ENCODE peak calls at places on chromosome 1, in seven cellular contexts. J is gastrocnemius medialis, I is DND-41, A is AG10803, V is AG04449, L is heart left ventricle, N is upper lobe of left lung. B is an unnamed sample.

GRCh38 chr1:48777219-48777895 is 666 bp upstream of the BEND5 start:
- DNase-seq in L (no peak), N (peak), I (peak), V (no peak), J (no peak), A (no peak), B (no peak)

GRCh38 chr1:200233393-200233792 is 176.4 kb downstream of the ZNF281 start:
- DNase-seq in J (no peak), V (peak), I (no peak), L (no peak), A (peak), N (no peak), B (no peak)

GRCh38 chr1:109704173-109704572 is 7.9 kb upstream of the GSTM5 start:
- DNase-seq in I (no peak), J (no peak), N (no peak), L (no peak), A (no peak), V (no peak), B (peak)

GRCh38 chr1:167720965-167721616 is 691 bp upstream of the MPZL1 start:
- DNase-seq in V (no peak), A (peak), I (no peak), N (no peak), J (no peak), L (peak), B (peak)

GRCh38 chr1:201946224-201946908 is at the start of gene LMOD1:
- DNase-seq in J (peak), I (no peak), L (peak), V (peak), N (peak), A (peak), B (no peak)

GRCh38 chr1:18765725-18766124 is 93.7 kb downstream of the TAS1R2 start:
- DNase-seq in V (no peak), I (no peak), A (no peak), N (no peak), J (no peak), L (no peak), B (no peak)

GRCh38 chr1:36203554-36204346 is 20.5 kb upstream of the THRAP3 start:
- DNase-seq in I (no peak), N (no peak), J (peak), L (peak), A (peak), V (no peak), B (no peak)

GRCh38 chr1:77401384-77401783 is 119.6 kb downstream of the AK5 start:
- DNase-seq in V (no peak), I (no peak), J (no peak), A (no peak), N (no peak), L (no peak), B (no peak)

GRCh38 chr1:223700942-223701637 is 11.2 kb upstream of the CAPN2 start:
- DNase-seq in A (peak), L (no peak), I (no peak), J (no peak), N (peak), V (peak), B (no peak)

GRCh38 chr1:18893120-18893519 is 9.2 kb downstream of the ALDH4A1 start:
- DNase-seq in N (no peak), A (peak), L (no peak), V (no peak), J (no peak), I (no peak), B (no peak)

DNA sequence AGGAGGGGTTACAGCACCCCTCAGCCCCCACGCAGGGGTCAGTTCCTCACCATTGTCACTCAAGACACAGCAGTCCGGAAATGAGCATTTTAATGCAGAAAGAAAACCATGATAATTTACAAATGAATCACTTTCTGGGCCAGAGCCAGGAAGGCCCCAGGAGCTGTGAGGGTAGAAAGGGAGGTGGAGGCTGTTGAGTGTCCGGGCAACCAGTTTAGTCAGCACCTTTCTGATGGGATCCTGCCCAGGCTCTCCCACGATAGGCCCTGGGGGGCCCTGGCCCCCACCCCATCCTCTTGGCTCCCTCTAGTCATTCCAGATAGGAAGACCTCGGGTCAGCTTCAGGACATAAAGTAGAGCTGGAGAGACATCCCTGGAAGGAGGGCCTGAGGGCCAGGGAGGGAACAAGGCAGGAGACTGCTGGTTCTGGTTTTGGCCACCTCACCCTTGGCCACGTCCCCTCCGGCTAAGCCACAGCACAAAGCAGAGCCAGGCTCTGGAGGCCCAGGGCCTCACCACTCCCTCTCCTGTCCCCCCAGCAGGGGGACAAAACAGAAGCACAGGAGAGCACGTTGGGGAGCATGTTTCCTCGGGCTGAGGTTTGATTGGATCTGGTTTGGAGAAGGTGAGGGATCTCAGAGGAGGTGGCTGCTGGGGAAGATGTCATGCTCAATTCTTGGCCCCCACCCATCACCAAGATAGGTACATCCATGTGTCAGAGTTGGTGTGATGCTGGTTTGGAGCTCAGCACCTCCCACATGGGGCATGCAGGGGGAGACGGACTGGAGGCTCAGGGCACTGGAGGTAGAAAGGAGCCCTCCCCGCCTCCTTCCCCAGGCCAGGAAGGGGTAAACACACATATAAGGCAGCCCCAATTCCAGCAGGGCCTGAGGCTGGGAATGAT is 20.6 kb downstream of the ETNK2 start:
- DNase-seq in I (no peak), J (no peak), A (peak), N (peak), L (no peak), V (peak), B (no peak)
- TF ChIP-seq CTCF in I (no peak), J (no peak), A (peak), N (no peak), L (no peak), V (no peak), B (no peak)

GRCh38 chr1:43147625-43148319 is 24.3 kb downstream of the EBNA1BP2 start:
- DNase-seq in N (peak), A (peak), J (no peak), I (no peak), V (no peak), L (peak), B (no peak)
- H3K4me3 ChIP-seq in N (peak), A (peak), J (peak), I (no peak), V (peak), L (peak), B (no peak)

GRCh38 chr1:56148466-56149193 is 430.7 kb downstream of the PLPP3 start:
- DNase-seq in A (no peak), V (no peak), J (no peak), N (no peak), L (no peak), I (no peak), B (no peak)
- TF ChIP-seq CTCF in A (no peak), V (no peak), J (no peak), N (no peak), L (peak), I (peak), B (no peak)

GRCh38 chr1:26046313-26047031 is 554 bp upstream of the SLC30A2 start:
- DNase-seq in J (peak), N (no peak), I (no peak), L (no peak), V (no peak), A (no peak), B (no peak)

GRCh38 chr1:26044414-26044813 is 1.5 kb downstream of the SLC30A2 start:
- DNase-seq in I (no peak), A (no peak), J (no peak), N (no peak), L (no peak), V (no peak), B (no peak)

GRCh38 chr1:26047278-26047874 is 1.5 kb upstream of the SLC30A2 start:
- DNase-seq in I (no peak), V (no peak), J (no peak), L (no peak), N (no peak), A (no peak), B (no peak)

GRCh38 chr1:26044971-26045711 is 777 bp downstream of the SLC30A2 start:
- DNase-seq in L (peak), A (no peak), J (no peak), N (peak), I (no peak), V (no peak), B (no peak)

DNA sequence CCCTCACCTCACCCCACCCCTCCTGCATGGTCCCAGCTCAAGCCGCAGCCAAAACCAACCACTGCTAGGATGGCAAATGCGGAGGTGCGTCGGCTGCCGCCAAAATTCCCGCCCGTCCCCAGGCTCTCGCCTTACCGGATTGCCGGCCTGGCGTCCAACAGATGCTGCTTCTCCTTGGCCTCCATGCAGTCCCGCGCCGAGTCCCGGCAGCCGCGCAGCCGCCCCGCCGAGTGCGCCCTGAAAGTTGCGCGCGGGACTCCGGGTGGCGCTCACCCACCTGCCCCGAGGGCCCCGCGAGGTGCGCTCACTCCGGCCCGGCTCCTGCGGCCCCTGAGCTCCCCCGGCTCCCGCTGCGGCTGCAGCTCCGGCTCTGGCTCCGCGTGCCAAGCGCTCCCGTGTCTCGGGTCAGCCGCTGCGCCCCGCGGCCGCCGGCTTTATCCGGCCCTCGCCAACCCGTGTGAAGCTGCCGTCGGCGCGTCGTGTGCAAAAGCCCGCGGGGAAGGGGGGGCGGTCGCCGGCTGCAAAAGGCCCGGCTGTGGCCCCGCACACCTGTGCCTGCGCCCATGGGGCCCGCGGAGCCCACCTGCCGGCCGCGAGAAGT is at the start of gene SLC30A2:
- DNase-seq in I (no peak), N (peak), A (no peak), V (no peak), J (no peak), L (no peak), B (no peak)
- H3K4me3 ChIP-seq in I (no peak), N (peak), A (no peak), V (no peak), J (peak), L (peak), B (no peak)

GRCh38 chr1:37948841-37949240 is 2.0 kb upstream of the INPP5B start:
- DNase-seq in N (no peak), V (no peak), L (no peak), A (no peak), I (no peak), J (no peak), B (peak)

GRCh38 chr1:37945743-37946702 is 830 bp downstream of the INPP5B start:
- DNase-seq in A (peak), L (peak), I (no peak), N (peak), J (peak), V (peak), B (no peak)

GRCh38 chr1:37947364-37947763 is 511 bp upstream of the INPP5B start:
- DNase-seq in J (no peak), L (no peak), V (no peak), I (no peak), N (no peak), A (no peak), B (peak)

GRCh38 chr1:37948160-37948559 is 1.3 kb upstream of the INPP5B start:
- DNase-seq in A (no peak), L (no peak), V (no peak), N (no peak), I (no peak), J (no peak), B (peak)

GRCh38 chr1:37946703-37947360 is at the start of gene INPP5B:
- DNase-seq in I (no peak), J (peak), A (peak), L (peak), N (peak), V (peak), B (peak)
- TF ChIP-seq CTCF in I (no peak), J (no peak), A (no peak), L (no peak), N (peak), V (no peak), B (no peak)

GRCh38 chr1:211333906-211334305 is 7.3 kb downstream of the TRAF5 start:
- DNase-seq in A (no peak), N (no peak), L (no peak), I (no peak), V (no peak), J (no peak), B (no peak)

GRCh38 chr1:211336161-211336560 is 9.5 kb downstream of the TRAF5 start:
- DNase-seq in A (no peak), N (no peak), L (no peak), J (no peak), I (no peak), V (no peak), B (peak)

GRCh38 chr1:211335507-211336157 is 9.0 kb downstream of the TRAF5 start:
- DNase-seq in I (no peak), L (no peak), N (no peak), A (no peak), J (no peak), V (no peak), B (peak)

GRCh38 chr1:211336775-211337174 is 10.1 kb downstream of the TRAF5 start:
- DNase-seq in I (no peak), J (no peak), V (no peak), L (no peak), A (no peak), N (peak), B (no peak)

GRCh38 chr1:211334986-211335385 is 8.4 kb downstream of the TRAF5 start:
- DNase-seq in A (no peak), V (no peak), I (no peak), N (no peak), J (no peak), L (no peak), B (no peak)
- H3K4me3 ChIP-seq in A (no peak), V (no peak), I (no peak), N (no peak), J (no peak), L (no peak), B (no peak)